ENCODE peak calls at places on chromosomes 5 and 9, in six cellular contexts. Y, H, D, J, E and P are unnamed samples.

GRCh38 chr9:1869843-1870242 is 145.3 kb upstream of the SMARCA2 start:
- DNase-seq in Y (peak; percentile 41), H (no peak), D (no peak), J (no peak), E (no peak), P (no peak)

GRCh38 chr5:144101616-144102015 is 68.8 kb downstream of the YIPF5 start:
- DNase-seq in Y (peak; percentile 89), H (no peak), D (no peak), J (no peak), E (no peak), P (no peak)

GRCh38 chr9:98502311-98502975 is 206.3 kb downstream of the GABBR2 start:
- DNase-seq in Y (no peak), H (no peak), D (no peak), J (no peak), E (no peak), P (no peak)

GRCh38 chr5:120304653-120305052 is 159.4 kb upstream of the PRR16 start:
- DNase-seq in Y (peak; percentile 71), H (no peak), D (no peak), J (no peak), E (no peak), P (no peak)

GRCh38 chr9:131277673-131278420 is 1.5 kb upstream of the FAM78A start:
- DNase-seq in Y (peak; percentile 61), H (peak; percentile 86), D (peak; percentile 70), J (peak; percentile 80), E (peak; percentile 74), P (peak; percentile 93)

GRCh38 chr9:137278061-137278912 is 761 bp downstream of the TOR4A start:
- DNase-seq in Y (no peak), H (no peak), D (no peak), J (peak; percentile 69), E (peak; percentile 51), P (peak; percentile 37)

GRCh38 chr5:11904270-11904906 is at the start of gene CTNND2:
- DNase-seq in Y (peak; percentile 76), H (peak; percentile 1), D (no peak), J (peak; percentile 49), E (peak; percentile 80), P (no peak)

GRCh38 chr5:101517795-101518194 is 614.7 kb upstream of the ST8SIA4 start:
- DNase-seq in Y (no peak), H (no peak), D (no peak), J (no peak), E (no peak), P (no peak)

GRCh38 chr5:145203193-145203592 is 631.9 kb downstream of the PRELID2 start:
- DNase-seq in Y (no peak), H (peak; percentile 75), D (no peak), J (no peak), E (no peak), P (no peak)

GRCh38 chr5:125890387-125890955 is 532.7 kb upstream of the GRAMD2B start:
- DNase-seq in Y (no peak), H (no peak), D (no peak), J (no peak), E (no peak), P (no peak)

GRCh38 chr9:135152608-135153337 is 65.3 kb downstream of the OLFM1 start:
- DNase-seq in Y (no peak), H (no peak), D (no peak), J (no peak), E (no peak), P (no peak)

GRCh38 chr9:76359365-76359764 is 34.9 kb downstream of the RFK start:
- DNase-seq in Y (no peak), H (no peak), D (no peak), J (no peak), E (no peak), P (no peak)

GRCh38 chr5:147809830-147810666 is 21.4 kb downstream of the SPINK1 start:
- DNase-seq in Y (peak; percentile 91), H (no peak), D (no peak), J (no peak), E (no peak), P (no peak)

GRCh38 chr9:105138306-105138801 is 106.1 kb upstream of the SLC44A1 start:
- DNase-seq in Y (no peak), H (no peak), D (no peak), J (no peak), E (no peak), P (no peak)

GRCh38 chr5:19855929-19856328 is 132.1 kb downstream of the CDH18 start:
- DNase-seq in Y (no peak), H (no peak), D (no peak), J (no peak), E (no peak), P (no peak)

GRCh38 chr5:132238169-132238744 is 10.6 kb upstream of the P4HA2 start:
- DNase-seq in Y (peak; percentile 66), H (peak; percentile 69), D (peak; percentile 83), J (peak; percentile 71), E (peak; percentile 78), P (peak; percentile 78)

GRCh38 chr5:12611132-12611531 is 706.9 kb upstream of the CTNND2 start:
- DNase-seq in Y (no peak), H (no peak), D (no peak), J (no peak), E (no peak), P (no peak)

GRCh38 chr5:85049020-85049419 is 664.3 kb upstream of the EDIL3 start:
- DNase-seq in Y (peak; percentile 77), H (peak; percentile 18), D (no peak), J (no peak), E (no peak), P (no peak)

GRCh38 chr5:159936686-159937329 is 20.5 kb downstream of the ADRA1B start:
- DNase-seq in Y (peak; percentile 18), H (no peak), D (no peak), J (no peak), E (no peak), P (no peak)

GRCh38 chr9:129469988-129470316 is 150.9 kb downstream of the C9orf50 start:
- DNase-seq in Y (no peak), H (no peak), D (no peak), J (no peak), E (no peak), P (no peak)

GRCh38 chr5:133757396-133757795 is 145.1 kb upstream of the FSTL4 start:
- DNase-seq in Y (no peak), H (no peak), D (no peak), J (no peak), E (no peak), P (no peak)

GRCh38 chr9:99515874-99516656 is 294.0 kb downstream of the SEC61B start:
- DNase-seq in Y (no peak), H (no peak), D (no peak), J (no peak), E (no peak), P (no peak)

GRCh38 chr5:66558562-66558961 is 37.6 kb upstream of the MAST4 start:
- DNase-seq in Y (no peak), H (no peak), D (no peak), J (no peak), E (no peak), P (no peak)

GRCh38 chr9:137237759-137238726 is 3.0 kb upstream of the TUBB4B start:
- DNase-seq in Y (peak; percentile 46), H (no peak), D (no peak), J (no peak), E (no peak), P (peak; percentile 68)

GRCh38 chr5:33969572-33970452 is 14.7 kb downstream of the SLC45A2 start:
- DNase-seq in Y (peak; percentile 74), H (peak; percentile 47), D (no peak), J (no peak), E (no peak), P (no peak)

GRCh38 chr9:129442791-129443511 is 177.9 kb downstream of the C9orf50 start:
- DNase-seq in Y (no peak), H (no peak), D (no peak), J (no peak), E (peak; percentile 57), P (no peak)

GRCh38 chr9:122202099-122202498 is 26.7 kb downstream of the LHX6 start:
- DNase-seq in Y (no peak), H (no peak), D (peak; percentile 79), J (no peak), E (no peak), P (no peak)

GRCh38 chr9:114452219-114453169 is 52.8 kb downstream of the WHRN start:
- DNase-seq in Y (no peak), H (no peak), D (peak; percentile 55), J (no peak), E (peak; percentile 34), P (no peak)

GRCh38 chr5:136731241-136731885 is 366.0 kb upstream of the TRPC7 start:
- DNase-seq in Y (peak; percentile 78), H (no peak), D (no peak), J (no peak), E (no peak), P (no peak)

GRCh38 chr5:92808474-92808873 is 772.5 kb downstream of the NR2F1-AS1 start:
- DNase-seq in Y (no peak), H (no peak), D (no peak), J (no peak), E (no peak), P (no peak)
- H3K4me3 ChIP-seq in Y (no peak overlapping the region), H (no peak overlapping the region), D (no peak overlapping the region), J (no peak overlapping the region), E (no peak overlapping the region), P (no peak overlapping the region)

DNA sequence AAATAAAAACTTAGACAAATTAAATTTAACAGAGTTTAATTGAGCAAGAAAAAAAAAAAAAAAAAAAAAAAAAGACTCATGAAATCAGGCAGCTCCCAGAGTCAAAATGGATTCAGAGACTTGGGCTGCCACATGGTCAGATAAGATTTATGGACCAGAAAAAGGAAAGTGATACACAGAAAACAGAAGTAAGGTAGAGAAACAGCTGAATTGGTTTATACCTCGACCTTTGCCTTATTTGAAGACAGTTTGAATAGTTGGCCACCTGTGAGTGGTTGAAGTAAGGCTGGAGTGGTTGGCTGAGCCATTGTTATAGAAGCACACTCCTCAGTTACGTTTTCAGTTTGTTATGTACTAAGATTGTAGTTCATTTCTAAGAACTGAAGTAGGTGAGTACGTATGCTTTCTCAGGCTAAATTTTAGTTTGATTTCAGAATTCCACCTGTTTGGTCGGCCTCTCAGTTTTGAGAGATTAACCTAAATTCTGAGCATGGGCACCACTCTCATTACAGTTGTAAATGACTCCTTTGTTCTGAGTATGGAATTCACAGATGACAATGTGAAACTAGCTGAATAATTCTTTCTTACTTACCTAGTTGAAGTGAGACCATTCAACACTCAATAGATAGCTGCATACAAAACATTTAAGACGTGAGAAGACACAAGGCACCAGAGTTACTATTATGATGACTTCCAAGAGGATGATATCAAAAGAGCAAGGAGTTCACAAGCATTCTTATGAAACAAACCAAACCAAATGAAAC is 149.0 kb downstream of the AOPEP start:
- DNase-seq in Y (no peak), H (no peak), D (no peak), J (no peak), E (no peak), P (no peak)
- H3K4me1 ChIP-seq in Y (peaks cover 34% of the 10 kb centered on the region), H (peaks cover 15% of the 10 kb centered on the region), D (peaks cover 11% of the 10 kb centered on the region), J (peaks cover 35% of the 10 kb centered on the region), E (peaks cover 25% of the 10 kb centered on the region), P (peaks cover 52% of the 10 kb centered on the region)

GRCh38 chr9:124810513-124811355 is 33.8 kb downstream of the OLFML2A start:
- DNase-seq in Y (peak; percentile 83), H (no peak), D (no peak), J (no peak), E (no peak), P (no peak)
- H3K4me3 ChIP-seq in Y (peak overlapping the region; percentile 28), H (no peak overlapping the region), D (no peak overlapping the region), J (no peak overlapping the region), E (no peak overlapping the region), P (no peak overlapping the region)

DNA sequence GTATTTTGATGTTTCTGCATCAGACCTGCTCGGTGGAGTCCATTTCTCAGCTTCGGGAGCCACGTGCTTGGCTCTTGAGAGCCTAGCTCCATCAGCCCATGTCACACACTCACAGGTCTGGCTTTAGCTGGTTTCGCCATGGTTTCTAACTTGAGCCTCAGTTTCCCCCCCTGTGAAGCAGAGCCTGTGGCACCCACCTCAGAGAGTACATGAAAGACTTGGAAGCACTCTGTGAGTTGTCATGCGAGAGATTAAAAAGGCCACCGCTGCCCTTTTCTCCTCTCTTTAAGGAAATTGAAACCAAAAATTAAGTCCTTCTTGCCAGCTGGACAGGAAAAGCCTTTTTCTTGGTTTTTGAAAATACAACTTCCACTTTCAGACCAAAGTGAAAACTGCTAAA is 8.8 kb downstream of the TENT4A start:
- DNase-seq in Y (no peak), H (peak; percentile 39), D (no peak), J (no peak), E (no peak), P (no peak)
- H3K4me1 ChIP-seq in Y (peaks cover 16% of the 10 kb centered on the region), H (peaks cover 21% of the 10 kb centered on the region), D (peaks cover 67% of the 10 kb centered on the region), J (peaks cover 70% of the 10 kb centered on the region), E (peaks cover 22% of the 10 kb centered on the region), P (peaks cover 91% of the 10 kb centered on the region)